ENCODE peak calls at places on chromosomes 7 and 10, in six cellular contexts. N is tibial nerve, F is stomach, U is brain microvascular endothelial cell, I is RWPE1, G is thoracic aorta. A is an unnamed sample.

GRCh38 chr10:124802313-124802675 is 675 bp downstream of the ABRAXAS2 start:
- DNase-seq in I (no peak), U (no peak), G (no peak), N (no peak), F (no peak), A (no peak)

GRCh38 chr7:34357946-34358345 is 300.1 kb upstream of the NPSR1 start:
- DNase-seq in I (no peak), G (no peak), N (no peak), F (no peak), U (no peak), A (no peak)

GRCh38 chr7:80287400-80288174 is 153.0 kb downstream of the GNAI1 start:
- DNase-seq in I (no peak), G (no peak), F (no peak), N (no peak), U (no peak), A (no peak)

GRCh38 chr7:117019786-117020604 is 66.7 kb downstream of the ST7 start:
- DNase-seq in U (peak), G (peak), N (peak), F (peak), I (peak), A (peak)

GRCh38 chr7:107661081-107661864 is 645 bp downstream of the SLC26A4 start:
- DNase-seq in F (peak), I (peak), N (peak), G (no peak), U (no peak), A (peak)

GRCh38 chr10:91652364-91652763 is 19.5 kb upstream of the PPP1R3C start:
- DNase-seq in F (no peak), I (peak), G (no peak), U (peak), N (no peak), A (peak)

GRCh38 chr7:139541600-139542307 is 18.3 kb downstream of the CLEC2L start:
- DNase-seq in F (no peak), I (no peak), G (no peak), U (no peak), N (no peak), A (no peak)

GRCh38 chr7:155032978-155033377 is 30.1 kb upstream of the PAXIP1 start:
- DNase-seq in U (no peak), G (no peak), I (no peak), N (no peak), F (no peak), A (no peak)

GRCh38 chr10:110268442-110268841 is 36.3 kb downstream of the SMNDC1 start:
- DNase-seq in U (no peak), F (peak), I (no peak), N (no peak), G (no peak), A (no peak)

GRCh38 chr10:124476043-124476725 is 14.6 kb downstream of the LHPP start:
- DNase-seq in G (no peak), I (no peak), F (no peak), N (no peak), U (no peak), A (no peak)

GRCh38 chr7:66380285-66380888 is 175.3 kb downstream of the TPST1 start:
- DNase-seq in G (no peak), U (peak), N (no peak), F (no peak), I (no peak), A (no peak)

GRCh38 chr10:91605968-91606367 is 26.9 kb downstream of the PPP1R3C start:
- DNase-seq in G (no peak), U (no peak), N (no peak), I (no peak), F (no peak), A (no peak)

GRCh38 chr7:77731716-77732115 is 35.5 kb downstream of the RSBN1L start:
- DNase-seq in F (no peak), I (no peak), N (no peak), G (no peak), U (no peak), A (no peak)

GRCh38 chr7:104208421-104208780 is 588 bp upstream of the ORC5 start:
- DNase-seq in U (no peak), G (no peak), F (no peak), N (no peak), I (no peak), A (no peak)

GRCh38 chr7:142603870-142604448 is 145.3 kb upstream of the PRSS1 start:
- DNase-seq in U (peak), F (peak), G (no peak), I (peak), N (peak), A (no peak)

GRCh38 chr7:131015131-131015954 is 281.3 kb upstream of the KLF14 start:
- DNase-seq in U (peak), I (no peak), N (no peak), F (no peak), G (no peak), A (no peak)

GRCh38 chr10:68992721-68993440 is 4.3 kb downstream of the KIFBP start:
- DNase-seq in F (peak), N (peak), U (peak), G (peak), I (peak), A (no peak)

GRCh38 chr10:62655337-62655994 is 149.1 kb upstream of the ADO start:
- DNase-seq in I (no peak), G (no peak), U (no peak), N (no peak), F (no peak), A (no peak)

GRCh38 chr10:59905735-59906416 is 480 bp downstream of the CCDC6 start:
- DNase-seq in G (no peak), U (no peak), F (no peak), I (no peak), N (no peak), A (no peak)

GRCh38 chr7:36283711-36284130 is 105.9 kb upstream of the ANLN start:
- DNase-seq in N (peak), U (no peak), I (no peak), G (no peak), F (peak), A (peak)

DNA sequence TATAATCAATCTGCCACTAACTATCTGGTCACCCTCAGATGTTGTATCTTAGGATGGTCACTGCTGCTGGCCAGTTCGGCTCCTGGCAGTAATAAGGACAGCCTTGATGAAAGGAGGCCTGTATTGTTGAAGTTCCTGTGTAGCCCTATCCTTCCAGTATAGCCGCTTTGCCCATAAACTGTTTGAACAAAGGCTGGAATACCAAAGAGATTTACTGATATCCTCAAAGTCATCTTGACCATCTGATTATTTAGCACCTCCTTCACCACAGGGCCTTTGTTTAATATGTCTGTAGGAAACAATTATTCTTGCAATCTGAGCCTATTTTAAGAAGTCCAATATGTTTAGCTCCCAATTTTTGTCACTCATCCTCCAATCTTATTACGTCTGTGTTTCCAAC is 77.7 kb downstream of the HYCC1 start:
- DNase-seq in I (no peak), N (no peak), F (no peak), U (no peak), G (no peak), A (no peak)
- H3K27ac ChIP-seq in I (no peak), N (no peak), F (no peak), U (no peak), G (no peak), A (no peak)

DNA sequence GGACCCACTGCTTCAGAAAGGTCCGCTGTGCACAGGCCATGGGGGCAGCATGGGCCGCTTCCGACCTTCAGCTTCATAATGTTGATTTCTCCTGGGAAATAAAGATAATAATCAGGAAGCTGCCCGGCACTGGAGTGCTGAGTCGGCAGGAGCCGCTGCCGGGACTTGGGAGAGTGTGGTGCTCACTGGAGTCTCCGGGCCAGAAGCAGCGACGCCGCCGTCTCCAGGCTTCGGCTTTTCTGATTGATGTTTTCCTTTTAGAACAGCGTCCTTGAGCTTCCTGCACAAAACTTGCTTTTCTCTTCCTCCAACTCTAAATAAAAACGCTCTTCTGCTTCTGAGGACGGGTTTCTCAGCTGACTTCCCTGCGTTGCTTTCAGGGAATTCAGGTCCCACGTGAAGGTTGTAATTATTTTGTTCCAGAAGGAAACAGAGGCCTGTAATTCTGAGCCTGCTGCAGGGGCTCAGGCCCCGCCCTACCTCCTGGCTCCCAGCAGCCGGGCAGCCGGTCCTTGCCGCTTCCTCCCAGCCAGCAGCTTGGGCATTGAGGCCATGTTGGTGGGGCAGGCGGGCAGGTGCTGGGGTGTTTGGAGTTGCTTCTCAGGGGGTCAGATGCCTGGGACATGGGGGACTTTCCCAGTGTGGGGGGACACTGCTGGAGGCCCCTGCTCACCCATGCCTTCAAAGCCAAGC is 14.7 kb downstream of the PWWP2B start:
- DNase-seq in I (no peak), U (no peak), F (peak), N (no peak), G (no peak), A (no peak)
- H3K27ac ChIP-seq in I (peak), U (no peak), F (peak), N (peak), G (peak), A (peak)

GRCh38 chr7:27684491-27684890 is 21.8 kb upstream of the HIBADH start:
- DNase-seq in N (no peak), F (no peak), G (no peak), U (no peak), I (no peak), A (no peak)

GRCh38 chr7:27677912-27678612 is 15.4 kb upstream of the HIBADH start:
- DNase-seq in U (peak), I (peak), F (no peak), G (no peak), N (no peak), A (no peak)

GRCh38 chr7:27680610-27681009 is 17.9 kb upstream of the HIBADH start:
- DNase-seq in F (no peak), U (no peak), G (no peak), N (no peak), I (no peak), A (no peak)

DNA sequence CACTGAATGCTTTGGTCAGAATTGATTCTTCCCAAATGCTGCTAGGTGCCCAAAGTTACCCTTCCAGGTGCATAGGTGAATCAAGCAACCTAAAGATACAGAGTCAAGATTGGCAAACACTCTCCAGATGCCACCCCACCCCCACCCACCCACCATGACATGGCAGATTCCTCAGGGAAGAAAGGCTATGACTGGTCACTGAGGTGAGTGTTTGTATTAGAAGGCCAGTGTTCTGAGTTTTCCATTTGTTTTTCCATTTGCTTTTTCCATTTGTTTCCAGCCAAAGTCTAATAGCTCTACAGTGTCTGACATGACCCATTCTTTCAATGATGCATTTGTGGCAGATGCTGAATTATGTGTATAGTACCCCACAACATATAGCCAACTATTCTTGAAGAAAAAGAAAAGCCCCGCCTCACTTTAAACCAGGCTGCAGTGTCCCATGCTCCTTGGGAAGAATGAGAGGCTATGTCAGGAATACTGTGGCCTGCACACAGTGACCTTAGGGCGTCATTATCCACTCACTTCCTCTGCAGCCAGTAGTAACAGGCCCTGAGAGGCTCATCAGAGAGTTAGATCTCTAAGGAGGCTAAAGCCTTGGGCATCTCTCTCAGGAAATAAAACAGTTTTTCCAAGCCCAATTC is 16.1 kb upstream of the HIBADH start:
- DNase-seq in F (no peak), U (no peak), N (no peak), G (no peak), I (peak), A (no peak)
- H3K27ac ChIP-seq in F (peak), U (peak), N (peak), G (peak), I (peak), A (peak)

DNA sequence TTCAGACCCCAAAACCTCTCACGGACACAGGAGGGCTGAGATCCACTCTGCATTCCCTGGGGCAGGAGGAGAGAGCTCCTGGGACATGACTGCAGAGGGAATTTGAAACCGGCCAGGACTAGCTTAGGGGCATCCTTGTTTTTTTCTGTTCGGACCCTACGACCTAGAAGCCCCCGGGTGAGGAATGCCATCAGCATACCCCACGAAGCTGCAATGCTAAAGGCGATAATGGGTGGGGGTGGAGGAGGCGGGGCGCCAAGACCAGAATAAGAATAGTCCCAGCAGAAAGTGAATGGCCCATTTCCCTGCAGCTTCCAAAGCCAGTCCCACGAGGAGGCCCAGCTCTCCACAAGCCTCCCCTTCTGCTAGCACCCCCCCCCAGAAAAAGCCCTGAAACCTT is 4.0 kb downstream of the PDGFA start:
- DNase-seq in G (no peak), I (no peak), F (no peak), U (no peak), N (no peak), A (no peak)
- H3K27ac ChIP-seq in G (peak), I (peak), F (peak), U (no peak), N (peak), A (peak)